ENCODE peak calls at places on chromosome 3, in four cellular contexts. I is IMR-90, P is neuronal stem cell, O is mesendoderm. C is an unnamed sample.

GRCh38 chr3:48412375-48413001 is 17.4 kb downstream of the PLXNB1 start:
- DNase-seq in P (no peak), O (no peak), I (no peak), C (no peak)

GRCh38 chr3:127750226-127751031 is 71.9 kb downstream of the MGLL start:
- DNase-seq in O (no peak), P (no peak), I (peak), C (peak)

GRCh38 chr3:8712871-8713360 is 20.7 kb upstream of the CAV3 start:
- DNase-seq in O (no peak), P (no peak), I (no peak), C (no peak)

GRCh38 chr3:40148827-40149226 is 160.7 kb upstream of the EIF1B start:
- DNase-seq in I (no peak), O (no peak), P (no peak), C (no peak)

GRCh38 chr3:127482216-127483004 is 108.1 kb downstream of the TPRA1 start:
- DNase-seq in O (no peak), P (no peak), I (peak), C (no peak)

GRCh38 chr3:126545544-126545943 is 13.2 kb downstream of the C3orf22 start:
- DNase-seq in P (no peak), I (no peak), O (no peak), C (no peak)

GRCh38 chr3:102682761-102683160 is 247.9 kb downstream of the ZPLD1 start:
- DNase-seq in I (no peak), O (no peak), P (no peak), C (no peak)

GRCh38 chr3:4107430-4107829 is 195.7 kb upstream of the SETMAR start:
- DNase-seq in I (no peak), P (no peak), O (peak), C (no peak)

GRCh38 chr3:30649572-30650310 is 43.3 kb downstream of the TGFBR2 start:
- DNase-seq in P (no peak), O (no peak), I (peak), C (peak)

GRCh38 chr3:72520690-72521308 is 327.4 kb downstream of the SHQ1 start:
- DNase-seq in I (peak), P (no peak), O (no peak), C (peak)

GRCh38 chr3:17810759-17811158 is 68.3 kb upstream of the TBC1D5 start:
- DNase-seq in I (peak), P (no peak), O (peak), C (peak)

GRCh38 chr3:150078983-150079739 is 108.5 kb upstream of the PFN2 start:
- DNase-seq in O (no peak), I (peak), P (no peak), C (peak)

GRCh38 chr3:5194801-5195509 is 7.4 kb downstream of the EDEM1 start:
- DNase-seq in P (no peak), I (peak), O (peak), C (peak)

GRCh38 chr3:85783331-85783730 is 824.5 kb downstream of the CADM2 start:
- DNase-seq in O (no peak), I (no peak), P (no peak), C (no peak)

GRCh38 chr3:194296832-194297666 is 54.1 kb downstream of the CPN2 start:
- DNase-seq in P (peak), O (peak), I (no peak), C (peak)

GRCh38 chr3:123287962-123288302 is 86.2 kb downstream of the SEC22A start:
- DNase-seq in O (no peak), I (no peak), P (no peak), C (no peak)

GRCh38 chr3:150547045-150547753 is 612 bp downstream of the EIF2A start:
- DNase-seq in P (no peak), O (no peak), I (peak), C (peak)

GRCh38 chr3:18035641-18036466 is 293.4 kb upstream of the TBC1D5 start:
- DNase-seq in I (no peak), P (no peak), O (no peak), C (no peak)

GRCh38 chr3:25155696-25156471 is 272.2 kb upstream of the RARB start:
- DNase-seq in O (peak), P (peak), I (no peak), C (peak)

GRCh38 chr3:37324752-37325407 is 150.5 kb upstream of the LRRFIP2 start:
- DNase-seq in O (no peak), P (no peak), I (peak), C (no peak)

GRCh38 chr3:141286856-141287255 is 55.2 kb downstream of the PXYLP1 start:
- DNase-seq in P (no peak), I (no peak), O (no peak), C (no peak)

GRCh38 chr3:197549261-197549885 is 6.4 kb downstream of the BDH1 start:
- DNase-seq in I (no peak), P (no peak), O (no peak), C (no peak)

GRCh38 chr3:111311126-111311525 is 230.9 kb upstream of the CD96 start:
- DNase-seq in P (no peak), I (no peak), O (no peak), C (no peak)

GRCh38 chr3:195181781-195182469 is 89.0 kb downstream of the XXYLT1 start:
- DNase-seq in P (no peak), O (no peak), I (no peak), C (peak)

GRCh38 chr3:62068337-62068736 is 305.0 kb downstream of the FEZF2 start:
- DNase-seq in O (no peak), P (no peak), I (no peak), C (no peak)

GRCh38 chr3:110577856-110578255 is 493.8 kb upstream of the NECTIN3 start:
- DNase-seq in O (no peak), I (no peak), P (no peak), C (no peak)

GRCh38 chr3:150875548-150875947 is 29.7 kb downstream of the MINDY4B start:
- DNase-seq in O (no peak), I (no peak), P (no peak), C (no peak)

DNA sequence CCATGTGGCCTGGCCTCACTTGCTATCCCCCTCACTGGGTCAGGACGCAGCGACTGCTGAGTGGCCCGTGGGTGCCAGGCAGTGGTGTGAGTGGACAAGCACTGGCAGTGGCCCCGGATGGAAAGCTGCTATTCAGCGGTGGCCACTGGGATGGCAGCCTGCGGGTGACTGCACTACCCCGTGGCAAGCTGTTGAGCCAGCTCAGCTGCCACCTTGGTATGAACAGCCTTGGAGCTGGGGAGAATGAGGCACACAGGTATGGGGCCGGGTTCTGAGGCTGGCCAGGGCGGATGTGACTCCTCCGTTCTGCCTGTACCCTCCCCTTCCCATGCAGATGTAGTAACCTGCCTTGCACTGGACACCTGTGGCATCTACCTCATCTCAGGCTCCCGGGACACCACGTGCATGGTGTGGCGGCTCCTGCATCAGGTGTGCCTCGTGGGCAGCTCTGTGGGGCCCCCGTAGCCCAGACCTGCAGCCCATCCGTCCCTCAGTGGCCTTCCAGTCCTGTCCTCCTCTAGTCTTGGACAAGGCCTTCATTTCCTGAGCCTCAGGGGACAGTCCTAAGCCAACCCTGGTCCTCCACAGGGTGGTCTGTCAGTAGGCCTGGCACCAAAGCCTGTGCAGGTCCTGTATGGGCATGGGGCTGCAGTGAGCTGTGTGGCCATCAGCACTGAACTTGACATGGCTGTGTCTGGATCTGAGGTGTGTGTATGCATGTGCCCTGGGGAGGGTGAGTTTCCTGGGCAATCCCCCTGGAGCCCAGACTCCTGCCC is 28.2 kb downstream of the NBEAL2 start:
- DNase-seq in P (no peak), O (no peak), I (no peak), C (no peak)
- H4K8ac ChIP-seq in P (peak), O (no peak), I (no peak), C (no peak)

DNA sequence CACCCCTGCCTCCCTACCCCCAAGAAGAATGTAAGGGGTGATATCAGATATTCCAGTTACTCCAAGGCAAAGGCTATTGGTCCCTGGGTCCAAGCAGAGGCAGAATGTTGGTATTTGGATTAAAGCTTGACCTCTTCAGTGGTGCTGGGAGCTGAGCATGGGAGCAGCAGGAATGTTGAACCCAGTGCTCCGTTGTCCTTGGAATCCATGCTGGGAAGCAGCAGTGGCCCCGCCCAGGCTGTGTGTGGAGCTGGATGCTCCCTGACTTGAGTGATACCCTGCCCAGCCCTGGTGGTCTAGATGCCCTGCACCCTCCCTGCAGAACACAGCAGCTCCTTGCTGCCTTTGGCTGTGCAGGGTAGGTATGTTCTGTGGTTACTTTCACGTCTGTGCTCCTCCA is 34.9 kb downstream of the UMPS start:
- DNase-seq in P (no peak), O (no peak), I (no peak), C (no peak)
- H4K8ac ChIP-seq in P (no peak), O (no peak), I (no peak), C (no peak)

GRCh38 chr3:66181764-66182163 is 39.0 kb upstream of the SLC25A26 start:
- DNase-seq in O (no peak), P (no peak), I (no peak), C (no peak)

GRCh38 chr3:66182228-66182627 is 38.6 kb upstream of the SLC25A26 start:
- DNase-seq in P (no peak), O (no peak), I (no peak), C (no peak)

DNA sequence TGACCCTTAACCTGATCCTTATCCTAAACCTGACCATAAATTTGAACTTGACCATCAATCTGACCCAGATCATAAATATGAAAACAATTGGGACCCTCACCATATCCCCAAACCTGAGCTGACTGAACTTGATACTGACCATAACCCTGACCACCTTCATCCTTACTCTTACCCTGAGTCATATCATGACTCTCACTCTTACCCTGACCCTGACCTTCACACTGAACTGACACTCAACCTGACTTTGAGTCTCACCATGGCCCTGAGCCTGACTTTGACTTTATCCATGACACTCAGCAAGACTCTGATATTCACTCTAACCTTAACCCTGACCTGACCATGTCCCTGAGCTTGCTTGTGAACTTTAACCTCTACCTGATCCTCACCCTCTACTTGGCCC is 34.3 kb upstream of the SLC25A26 start:
- DNase-seq in O (no peak), P (no peak), I (no peak), C (no peak)
- H4K8ac ChIP-seq in O (no peak), P (no peak), I (no peak), C (no peak)

GRCh38 chr3:52517796-52518722 is 15.6 kb downstream of the NT5DC2 start:
- DNase-seq in P (no peak), I (no peak), O (peak), C (no peak)
- H4K8ac ChIP-seq in P (peak), I (no peak), O (no peak), C (no peak)

DNA sequence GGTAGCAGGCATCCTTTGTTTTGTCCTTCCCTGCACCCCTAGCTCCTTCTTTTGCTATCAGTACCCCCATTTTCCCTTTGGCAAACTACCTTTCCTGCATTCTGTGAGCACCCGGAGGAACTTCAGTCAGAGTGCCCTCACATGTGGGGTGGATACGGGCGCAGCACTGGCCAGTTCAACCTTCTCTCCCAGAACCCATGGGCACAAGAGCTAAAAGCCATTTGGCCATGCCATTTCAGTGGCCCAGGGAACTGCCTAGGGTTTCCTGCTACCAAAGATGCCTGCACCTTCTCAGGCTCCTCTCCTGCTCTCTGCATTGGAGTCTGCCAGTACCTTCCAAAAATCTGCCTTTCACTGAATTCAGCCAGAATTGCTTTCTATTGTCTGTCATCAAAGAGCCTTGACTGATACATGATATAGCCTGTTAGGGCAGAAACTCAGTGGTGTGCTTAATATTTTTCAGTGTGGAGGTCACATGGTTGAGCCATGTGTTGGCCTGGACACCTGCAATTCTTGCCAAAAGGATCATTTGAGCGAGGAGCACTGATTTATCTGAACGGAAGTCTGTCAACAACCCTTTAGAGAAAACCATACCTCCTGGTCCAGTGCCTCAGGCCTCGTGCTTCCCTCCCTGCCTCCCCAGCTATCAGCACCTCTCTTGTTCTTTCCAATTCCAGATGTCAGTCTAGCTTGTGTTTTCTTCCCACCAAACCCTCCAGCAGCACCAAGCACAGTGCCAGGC is 27.0 kb upstream of the HHATL start:
- DNase-seq in I (no peak), O (no peak), P (no peak), C (no peak)
- H4K8ac ChIP-seq in I (no peak), O (no peak), P (no peak), C (no peak)

C was measured in mesenchymal stem cell.